ENCODE peak calls at places on chromosome 9, in five cellular contexts. A, Z, T, U and G are unnamed samples. For H3K27me3 and H3K4me1, the result is how much of the 10 kb centered on the place peaks cover.

GRCh38 chr9:119736478-119737454 is 367.5 kb upstream of the BRINP1 start:
- DNase-seq in U (peak), Z (peak), T (no peak), A (no peak), G (no peak)

GRCh38 chr9:114112778-114113585 is 13.9 kb upstream of the KIF12 start:
- DNase-seq in Z (peak), T (peak), A (peak), U (peak), G (peak)

GRCh38 chr9:84573098-84573497 is 96.4 kb upstream of the NTRK2 start:
- DNase-seq in U (no peak), T (no peak), A (no peak), Z (no peak), G (no peak)

GRCh38 chr9:108478871-108479332 is 376.9 kb downstream of the ACTL7B start:
- DNase-seq in Z (no peak), T (no peak), U (no peak), A (no peak), G (no peak)

GRCh38 chr9:104177003-104177611 is 83.0 kb downstream of the SMC2 start:
- DNase-seq in U (no peak), A (no peak), Z (no peak), T (no peak), G (no peak)

GRCh38 chr9:36625006-36625600 is 52.4 kb downstream of the MELK start:
- DNase-seq in T (peak), Z (no peak), U (no peak), A (peak), G (no peak)

GRCh38 chr9:78242041-78242440 is 6.2 kb downstream of the CEP78 start:
- DNase-seq in T (no peak), Z (no peak), U (no peak), A (no peak), G (no peak)

GRCh38 chr9:134656334-134657034 is 14.9 kb downstream of the COL5A1 start:
- DNase-seq in T (no peak), A (no peak), Z (no peak), U (peak), G (no peak)

GRCh38 chr9:112331676-112331955 is 1.8 kb downstream of the PTBP3 start:
- DNase-seq in A (no peak), T (no peak), U (no peak), Z (no peak), G (no peak)

GRCh38 chr9:83708515-83709158 is 879 bp upstream of the UBQLN1 start:
- DNase-seq in Z (peak), T (peak), U (peak), A (peak), G (peak)

GRCh38 chr9:131361202-131361833 is 32.6 kb upstream of the PRRC2B start:
- DNase-seq in U (no peak), T (peak), Z (no peak), A (no peak), G (no peak)

GRCh38 chr9:98365227-98365669 is 109.8 kb upstream of the TBC1D2 start:
- DNase-seq in T (no peak), U (no peak), A (no peak), Z (no peak), G (no peak)

GRCh38 chr9:127642047-127642740 is 30.1 kb downstream of the STXBP1 start:
- DNase-seq in A (no peak), U (peak), Z (no peak), T (no peak), G (no peak)

GRCh38 chr9:2933165-2934095 is 89.5 kb upstream of the PUM3 start:
- DNase-seq in T (no peak), A (no peak), U (no peak), Z (no peak), G (no peak)

GRCh38 chr9:81861644-81862043 is 66.6 kb upstream of the SPATA31D4 start:
- DNase-seq in Z (no peak), T (no peak), U (no peak), A (no peak), G (no peak)

GRCh38 chr9:4833781-4834560 is 41.2 kb downstream of the RCL1 start:
- DNase-seq in A (no peak), U (no peak), T (no peak), Z (no peak), G (no peak)

GRCh38 chr9:38068866-38069628 is at the start of gene SHB:
- DNase-seq in Z (peak), A (peak), U (peak), T (peak), G (peak)

GRCh38 chr9:107667269-107667681 is 177.7 kb upstream of the KLF4 start:
- DNase-seq in U (no peak), A (no peak), Z (no peak), T (no peak), G (no peak)

GRCh38 chr9:89368550-89368949 is 50.2 kb downstream of the SECISBP2 start:
- DNase-seq in U (peak), Z (no peak), A (no peak), T (no peak), G (no peak)

GRCh38 chr9:114364123-114364522 is 23.7 kb downstream of the AKNA start:
- DNase-seq in Z (no peak), U (peak), T (no peak), A (no peak), G (no peak)

GRCh38 chr9:68685770-68686169 is 19.3 kb upstream of the PIP5K1B start:
- DNase-seq in Z (peak), U (no peak), A (no peak), T (peak), G (no peak)

GRCh38 chr9:19870988-19871387 is 82.2 kb upstream of the SLC24A2 start:
- DNase-seq in U (no peak), A (no peak), T (no peak), Z (no peak), G (no peak)

GRCh38 chr9:104025945-104026344 is 68.2 kb upstream of the SMC2 start:
- DNase-seq in Z (no peak), A (no peak), U (no peak), T (no peak), G (no peak)

GRCh38 chr9:135989722-135990467 is 28.7 kb upstream of the UBAC1 start:
- DNase-seq in T (no peak), Z (no peak), A (no peak), U (peak), G (no peak)

GRCh38 chr9:122374885-122375420 is 4.1 kb downstream of the PTGS1 start:
- DNase-seq in Z (no peak), A (peak), U (peak), T (no peak), G (peak)

GRCh38 chr9:135070198-135070951 is 17.1 kb upstream of the OLFM1 start:
- DNase-seq in A (no peak), U (peak), Z (no peak), T (no peak), G (peak)

GRCh38 chr9:9938432-9938831 is 674.4 kb downstream of the PTPRD start:
- DNase-seq in U (no peak), Z (no peak), A (no peak), T (no peak), G (no peak)

GRCh38 chr9:8600914-8601680 is 801.5 kb upstream of the DMAC1 start:
- DNase-seq in U (no peak), T (no peak), A (no peak), Z (no peak), G (no peak)

GRCh38 chr9:130348881-130349280 is 83.3 kb downstream of the HMCN2 start:
- DNase-seq in T (no peak), A (no peak), U (no peak), Z (no peak), G (no peak)

GRCh38 chr9:130347036-130347435 is 81.5 kb downstream of the HMCN2 start:
- DNase-seq in A (no peak), T (no peak), U (no peak), Z (no peak), G (no peak)

GRCh38 chr9:130349398-130349797 is 83.8 kb downstream of the HMCN2 start:
- DNase-seq in U (no peak), Z (no peak), A (no peak), T (no peak), G (no peak)

GRCh38 chr9:130348341-130348740 is 82.8 kb downstream of the HMCN2 start:
- DNase-seq in A (no peak), Z (no peak), T (no peak), U (no peak), G (no peak)

DNA sequence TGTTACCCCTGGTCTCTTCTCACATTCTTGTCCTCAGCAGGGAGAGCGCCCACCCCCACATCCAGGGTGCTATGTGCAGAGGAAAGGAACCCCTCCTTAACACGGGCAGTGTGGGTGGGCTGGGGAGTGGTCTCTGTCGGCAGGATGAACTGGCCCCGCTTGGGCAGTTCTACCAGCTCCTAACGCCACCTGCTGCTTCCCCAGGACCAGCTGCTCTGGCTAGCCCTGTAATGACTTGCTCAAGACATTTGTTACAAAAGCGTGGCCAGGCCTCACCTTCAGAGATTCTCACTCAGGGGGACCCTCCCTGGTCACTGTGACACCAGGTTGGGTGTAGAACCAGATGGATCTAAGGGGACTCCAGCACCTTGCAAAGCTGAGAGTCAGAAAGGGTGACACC is 82.4 kb downstream of the HMCN2 start:
- DNase-seq in A (no peak), Z (no peak), U (no peak), T (no peak), G (no peak)
- H3K27me3 ChIP-seq in A (under half), Z (under half), U (under half), T (under half), G (under half)

DNA sequence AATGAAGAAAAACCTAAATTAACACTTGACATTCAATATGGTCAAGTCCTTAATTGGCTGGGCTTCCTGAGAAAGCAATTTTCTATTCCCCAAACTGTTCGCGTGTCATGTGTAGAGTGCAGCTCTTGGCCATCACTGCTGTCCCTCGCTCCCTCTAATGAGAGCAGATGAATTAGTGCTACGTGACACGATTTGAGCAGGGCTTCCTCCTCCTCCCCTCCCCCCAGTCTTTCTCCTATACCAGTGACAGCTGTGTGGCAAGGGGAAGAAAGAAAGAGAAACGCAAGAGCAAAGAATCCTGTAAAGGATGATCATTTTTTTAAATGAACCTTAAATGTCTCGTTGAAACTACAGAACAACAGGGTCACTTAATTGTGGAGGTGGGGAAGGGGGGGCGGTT is 159.6 kb downstream of the BNC2 start:
- DNase-seq in A (no peak), Z (no peak), U (no peak), T (no peak), G (no peak)
- H3K4me1 ChIP-seq in A (under half), Z (under half), U (under half), T (under half), G (under half)

GRCh38 chr9:21828853-21829405 is 26.5 kb downstream of the MTAP start:
- DNase-seq in U (no peak), A (no peak), T (no peak), Z (no peak), G (no peak)
- TF ChIP-seq CTCF in U (no peak), A (no peak), T (no peak), Z (no peak), G (no peak)

DNA sequence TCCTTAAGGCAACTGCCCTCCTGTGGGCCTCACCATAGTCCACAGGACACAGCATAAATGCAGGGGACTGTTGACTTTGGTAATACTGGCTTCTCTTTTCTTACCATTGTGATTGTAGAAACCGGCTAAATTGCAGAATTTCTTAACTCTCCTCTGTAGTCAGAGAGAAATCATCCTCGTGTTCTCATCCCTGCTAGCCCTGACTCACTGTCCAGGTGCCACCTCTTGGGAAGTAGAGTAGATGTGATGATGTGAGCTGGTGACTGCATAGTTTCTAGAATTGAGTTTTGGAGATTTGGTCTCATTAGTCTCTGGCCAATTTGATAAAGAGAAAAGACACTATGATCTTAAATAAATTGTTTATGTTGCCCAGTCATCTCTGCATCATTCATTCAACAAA is 5.5 kb downstream of the PHF24 start:
- DNase-seq in Z (no peak), T (no peak), A (no peak), U (no peak), G (no peak)
- H3K27me3 ChIP-seq in Z (half or more), T (under half), A (under half), U (under half), G (under half)

GRCh38 chr9:109910616-109911568 is 130.9 kb downstream of the PALM2AKAP2 start:
- DNase-seq in Z (no peak), T (no peak), A (no peak), U (no peak), G (no peak)

GRCh38 chr9:109913461-109913810 is 133.4 kb downstream of the PALM2AKAP2 start:
- DNase-seq in T (no peak), Z (no peak), A (no peak), U (no peak), G (no peak)

GRCh38 chr9:109914280-109915027 is 134.5 kb downstream of the PALM2AKAP2 start:
- DNase-seq in Z (no peak), A (no peak), U (no peak), T (no peak), G (no peak)

GRCh38 chr9:109912726-109913460 is 132.9 kb downstream of the PALM2AKAP2 start:
- DNase-seq in T (no peak), A (no peak), U (no peak), Z (no peak), G (no peak)

DNA sequence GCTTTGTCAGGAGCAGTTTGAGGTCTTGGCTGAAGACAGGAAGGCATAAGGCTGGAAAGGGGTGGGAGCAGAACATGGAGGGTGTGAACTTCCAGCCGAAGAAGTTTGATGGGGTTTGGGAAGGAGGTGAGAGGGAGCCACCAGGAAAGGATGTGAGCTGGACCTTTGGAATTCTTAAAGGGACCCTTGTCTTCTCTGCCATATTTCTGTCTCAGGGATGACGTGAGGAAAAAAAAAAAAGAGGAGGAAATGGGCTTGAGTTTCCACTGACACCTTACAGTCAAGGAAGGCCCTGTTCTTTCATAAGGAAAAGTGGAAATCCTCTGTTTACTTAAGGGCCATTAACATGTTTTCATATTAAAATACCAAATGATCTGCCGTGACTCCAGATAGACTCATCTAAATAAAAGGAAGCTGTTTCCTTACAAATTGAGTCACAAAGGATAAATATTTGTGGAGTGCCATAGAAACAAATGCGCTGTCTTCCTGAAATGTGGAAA is 132.1 kb downstream of the PALM2AKAP2 start:
- DNase-seq in Z (no peak), A (no peak), U (no peak), T (no peak), G (no peak)
- H3K4me1 ChIP-seq in Z (half or more), A (under half), U (half or more), T (under half), G (under half)

DNA sequence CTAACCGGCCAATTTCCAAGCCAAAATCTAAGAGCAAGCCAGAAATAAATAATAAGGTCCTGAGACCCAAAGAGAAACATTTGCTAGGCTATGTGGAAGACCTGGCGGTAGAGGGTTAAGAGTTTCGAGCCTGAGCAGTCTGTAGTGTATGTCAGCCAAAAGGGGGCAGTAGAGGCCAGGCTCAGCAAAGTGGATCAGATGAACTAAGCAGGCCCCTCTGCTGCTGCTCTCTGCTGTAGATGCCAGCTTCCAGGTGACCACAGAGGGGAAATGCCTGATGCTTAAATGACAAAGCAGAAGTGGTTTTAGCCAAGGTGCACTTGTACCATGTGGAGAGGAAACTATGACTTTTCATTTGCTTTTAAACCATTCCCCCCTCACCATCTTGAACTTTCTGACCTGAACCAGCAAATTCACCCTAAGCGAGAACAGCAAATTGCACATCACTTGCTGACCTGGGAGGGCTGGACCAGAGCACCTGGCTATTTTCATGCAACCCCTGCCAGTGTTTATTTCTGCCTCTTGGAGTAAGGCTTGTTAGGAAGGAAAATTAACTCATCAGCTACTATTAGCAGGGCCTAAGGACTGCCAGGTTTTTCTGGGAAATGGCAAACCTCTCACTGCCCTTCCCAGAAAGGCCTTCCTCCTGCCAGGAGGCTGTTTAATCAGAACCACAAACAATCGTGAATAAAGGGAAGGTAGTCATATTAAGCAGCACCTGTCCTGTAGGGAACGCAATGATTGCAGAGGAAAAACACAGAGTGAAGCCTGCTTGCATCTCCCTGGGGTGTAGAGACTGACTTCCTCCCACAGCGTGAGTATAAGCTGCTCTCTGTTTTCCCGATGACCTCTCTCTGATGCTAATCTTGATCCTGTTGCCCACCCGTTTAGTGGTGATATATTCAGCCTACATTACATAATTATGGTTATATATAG is 818.2 kb downstream of the TLR4 start:
- DNase-seq in A (no peak), Z (no peak), U (peak), T (no peak), G (no peak)
- TF ChIP-seq CTCF in A (peak), Z (no peak), U (peak), T (no peak), G (no peak)